ENCODE peak calls at places on chromosomes 3 and 15, in nine cellular contexts. B is NB4, E is HCT116, X is body of pancreas, T is tibial nerve, V is lower leg skin, P is breast epithelium, Y is erythroblast, J is GM12891. F is an unnamed sample.

GRCh38 chr3:5294360-5294759 is 106.9 kb downstream of the EDEM1 start:
- DNase-seq in B (no peak), E (no peak), X (no peak), T (no peak), V (no peak), P (no peak), Y (no peak), J (no peak), F (no peak)

GRCh38 chr15:63945838-63946298 is 100.4 kb downstream of the DAPK2 start:
- DNase-seq in B (no peak), E (no peak), X (no peak), T (no peak), V (peak), P (peak), Y (no peak), J (no peak), F (peak)

GRCh38 chr3:181066688-181067087 is 77.2 kb upstream of the DNAJC19 start:
- DNase-seq in B (no peak), E (no peak), X (no peak), T (no peak), V (no peak), P (no peak), Y (no peak), J (no peak), F (no peak)

GRCh38 chr15:29570121-29570930 is 251.9 kb downstream of the TJP1 start:
- DNase-seq in B (no peak), E (no peak), X (peak), T (no peak), V (no peak), P (no peak), Y (no peak), J (peak), F (no peak)

GRCh38 chr3:150721285-150722130 is 17.8 kb upstream of the ERICH6 start:
- DNase-seq in B (peak), E (peak), X (no peak), T (no peak), V (no peak), P (no peak), Y (peak), J (peak), F (no peak)

GRCh38 chr15:37764733-37765191 is 169.7 kb upstream of the TMCO5A start:
- DNase-seq in B (peak), E (peak), X (peak), T (peak), V (no peak), P (no peak), Y (peak), J (no peak), F (peak)

GRCh38 chr3:60839242-60839641 is 412.0 kb downstream of the FHIT start:
- DNase-seq in B (peak), E (no peak), X (no peak), T (no peak), V (no peak), P (no peak), Y (no peak), J (no peak), F (no peak)

GRCh38 chr3:127629462-127630403 is 748 bp downstream of the PODXL2 start:
- DNase-seq in B (peak), E (no peak), X (peak), T (no peak), V (no peak), P (no peak), Y (peak), J (no peak), F (no peak)

GRCh38 chr3:190319660-190320059 is 2.6 kb downstream of the CLDN1 start:
- DNase-seq in B (no peak), E (no peak), X (peak), T (no peak), V (no peak), P (no peak), Y (no peak), J (no peak), F (no peak)

GRCh38 chr3:94431831-94432230 is 369.0 kb downstream of the NSUN3 start:
- DNase-seq in B (no peak), E (no peak), X (no peak), T (no peak), V (no peak), P (no peak), Y (no peak), J (no peak), F (no peak)

GRCh38 chr3:147405552-147406254 is 640 bp downstream of the ZIC4 start:
- DNase-seq in B (no peak), E (no peak), X (no peak), T (no peak), V (no peak), P (no peak), Y (no peak), J (no peak), F (no peak)

GRCh38 chr15:27241942-27242341 is 271.0 kb downstream of the GABRG3 start:
- DNase-seq in B (no peak), E (no peak), X (no peak), T (no peak), V (no peak), P (no peak), Y (no peak), J (no peak), F (no peak)

GRCh38 chr3:171454026-171454425 is 6.2 kb downstream of the TNIK start:
- DNase-seq in B (no peak), E (no peak), X (peak), T (no peak), V (no peak), P (no peak), Y (no peak), J (no peak), F (peak)

GRCh38 chr3:119294402-119294888 is 262 bp downstream of the ARHGAP31 start:
- DNase-seq in B (peak), E (no peak), X (peak), T (peak), V (peak), P (no peak), Y (peak), J (peak), F (peak)

GRCh38 chr15:100902436-100903190 is 16.5 kb upstream of the LRRK1 start:
- DNase-seq in B (peak), E (no peak), X (peak), T (peak), V (peak), P (peak), Y (no peak), J (no peak), F (peak)

GRCh38 chr3:181794036-181794790 is 82.5 kb downstream of the SOX2 start:
- DNase-seq in B (no peak), E (no peak), X (no peak), T (no peak), V (no peak), P (no peak), Y (no peak), J (no peak), F (no peak)

GRCh38 chr3:97994328-97994945 is 22.2 kb upstream of the RIOX2 start:
- DNase-seq in B (no peak), E (no peak), X (no peak), T (no peak), V (no peak), P (no peak), Y (no peak), J (no peak), F (no peak)

GRCh38 chr3:57556459-57557087 is 499 bp downstream of the PDE12 start:
- DNase-seq in B (no peak), E (no peak), X (peak), T (no peak), V (no peak), P (no peak), Y (peak), J (no peak), F (peak)

GRCh38 chr3:193910886-193911738 is 224.8 kb upstream of the HES1 start:
- DNase-seq in B (peak), E (no peak), X (no peak), T (no peak), V (no peak), P (no peak), Y (peak), J (no peak), F (peak)

GRCh38 chr3:174532776-174533175 is 326.4 kb upstream of the NAALADL2 start:
- DNase-seq in B (no peak), E (no peak), X (no peak), T (no peak), V (no peak), P (no peak), Y (no peak), J (no peak), F (no peak)

GRCh38 chr15:49045691-49046112 is 544 bp downstream of the SECISBP2L start:
- DNase-seq in B (peak), E (no peak), X (no peak), T (peak), V (peak), P (no peak), Y (peak), J (peak), F (no peak)

GRCh38 chr15:58678683-58679082 is 70.8 kb downstream of the ADAM10 start:
- DNase-seq in B (peak), E (no peak), X (no peak), T (no peak), V (no peak), P (no peak), Y (no peak), J (no peak), F (no peak)

GRCh38 chr15:66878761-66879160 is 176.7 kb downstream of the SMAD6 start:
- DNase-seq in B (no peak), E (no peak), X (peak), T (no peak), V (no peak), P (no peak), Y (no peak), J (no peak), F (no peak)

GRCh38 chr3:183448369-183449128 is 20.1 kb upstream of the MCF2L2 start:
- DNase-seq in B (no peak), E (no peak), X (no peak), T (no peak), V (no peak), P (no peak), Y (no peak), J (no peak), F (no peak)

GRCh38 chr15:51884517-51885236 is 55.2 kb downstream of the TMOD3 start:
- DNase-seq in B (no peak), E (no peak), X (no peak), T (no peak), V (no peak), P (no peak), Y (no peak), J (no peak), F (no peak)

GRCh38 chr15:82986442-82986780 is 401 bp downstream of the RAMAC start:
- DNase-seq in B (peak), E (no peak), X (no peak), T (no peak), V (no peak), P (no peak), Y (no peak), J (peak), F (no peak)

GRCh38 chr15:89776274-89777072 is at the start of gene MESP2:
- DNase-seq in B (peak), E (peak), X (peak), T (peak), V (peak), P (peak), Y (peak), J (peak), F (peak)

GRCh38 chr15:77528968-77529319 is 103.8 kb downstream of the LINGO1 start:
- DNase-seq in B (no peak), E (no peak), X (no peak), T (no peak), V (no peak), P (no peak), Y (no peak), J (no peak), F (no peak)

GRCh38 chr15:96551196-96551595 is 220.7 kb downstream of the NR2F2 start:
- DNase-seq in B (no peak), E (no peak), X (no peak), T (no peak), V (no peak), P (no peak), Y (no peak), J (no peak), F (no peak)

GRCh38 chr3:178060406-178060805 is 475.8 kb upstream of the KCNMB2 start:
- DNase-seq in B (no peak), E (no peak), X (no peak), T (peak), V (peak), P (no peak), Y (no peak), J (no peak), F (no peak)

GRCh38 chr15:96285306-96285705 is 45.2 kb upstream of the NR2F2 start:
- DNase-seq in B (peak), E (no peak), X (no peak), T (peak), V (no peak), P (no peak), Y (no peak), J (no peak), F (no peak)

GRCh38 chr15:84034831-84035753 is 200.5 kb upstream of the GOLGA6L4 start:
- DNase-seq in B (peak), E (peak), X (peak), T (no peak), V (no peak), P (no peak), Y (peak), J (peak), F (no peak)

GRCh38 chr3:51378726-51379125 is 6.4 kb upstream of the MANF start:
- DNase-seq in B (no peak), E (no peak), X (no peak), T (no peak), V (no peak), P (no peak), Y (no peak), J (no peak), F (no peak)

GRCh38 chr15:65087873-65088642 is 11.5 kb downstream of the KBTBD13 start:
- DNase-seq in B (no peak), E (no peak), X (no peak), T (peak), V (no peak), P (no peak), Y (no peak), J (no peak), F (no peak)

GRCh38 chr3:197878427-197878826 is 71.6 kb upstream of the RPL35A start:
- DNase-seq in B (peak), E (no peak), X (no peak), T (no peak), V (no peak), P (no peak), Y (no peak), J (no peak), F (no peak)

GRCh38 chr15:37136666-37137065 is 36.3 kb upstream of the MEIS2 start:
- DNase-seq in B (no peak), E (no peak), X (no peak), T (no peak), V (no peak), P (no peak), Y (no peak), J (no peak), F (no peak)

GRCh38 chr15:33194704-33195261 is at the start of gene FMN1:
- DNase-seq in B (peak), E (peak), X (peak), T (peak), V (peak), P (peak), Y (peak), J (peak), F (peak)
- TF ChIP-seq POLR2A in B (no peak), E (no peak), X (peak), T (no peak), V (no peak), P (no peak), Y (peak), J (no peak), F (no peak)

GRCh38 chr15:70241561-70242320 is 144.0 kb upstream of the TLE3 start:
- DNase-seq in B (peak), E (no peak), X (no peak), T (no peak), V (no peak), P (no peak), Y (no peak), J (no peak), F (no peak)
- TF ChIP-seq POLR2A in B (no peak), E (no peak), X (no peak), T (no peak), V (no peak), P (no peak), Y (no peak), J (no peak), F (no peak)

GRCh38 chr3:13545952-13546454 is 2.9 kb upstream of the FBLN2 start:
- DNase-seq in B (no peak), E (no peak), X (no peak), T (no peak), V (no peak), P (no peak), Y (no peak), J (no peak), F (no peak)
- TF ChIP-seq POLR2A in B (no peak), E (no peak), X (no peak), T (no peak), V (no peak), P (no peak), Y (no peak), J (no peak), F (no peak)

GRCh38 chr3:70863049-70863448 is 550.6 kb upstream of the MDFIC2 start:
- DNase-seq in B (no peak), E (no peak), X (no peak), T (no peak), V (no peak), P (no peak), Y (no peak), J (no peak), F (no peak)
- TF ChIP-seq POLR2A in B (no peak), E (no peak), X (no peak), T (no peak), V (no peak), P (no peak), Y (no peak), J (no peak), F (no peak)

GRCh38 chr3:185825639-185826481 is 1.0 kb upstream of the IGF2BP2 start:
- DNase-seq in B (peak), E (no peak), X (peak), T (no peak), V (peak), P (no peak), Y (peak), J (no peak), F (peak)

GRCh38 chr3:185825379-185825638 is 467 bp upstream of the IGF2BP2 start:
- DNase-seq in B (no peak), E (no peak), X (no peak), T (no peak), V (no peak), P (no peak), Y (no peak), J (peak), F (no peak)

GRCh38 chr3:185824051-185824466 is 783 bp downstream of the IGF2BP2 start:
- DNase-seq in B (peak), E (no peak), X (peak), T (no peak), V (no peak), P (no peak), Y (no peak), J (peak), F (peak)

GRCh38 chr3:185823280-185824044 is 1.4 kb downstream of the IGF2BP2 start:
- DNase-seq in B (peak), E (no peak), X (peak), T (peak), V (peak), P (no peak), Y (peak), J (peak), F (peak)

DNA sequence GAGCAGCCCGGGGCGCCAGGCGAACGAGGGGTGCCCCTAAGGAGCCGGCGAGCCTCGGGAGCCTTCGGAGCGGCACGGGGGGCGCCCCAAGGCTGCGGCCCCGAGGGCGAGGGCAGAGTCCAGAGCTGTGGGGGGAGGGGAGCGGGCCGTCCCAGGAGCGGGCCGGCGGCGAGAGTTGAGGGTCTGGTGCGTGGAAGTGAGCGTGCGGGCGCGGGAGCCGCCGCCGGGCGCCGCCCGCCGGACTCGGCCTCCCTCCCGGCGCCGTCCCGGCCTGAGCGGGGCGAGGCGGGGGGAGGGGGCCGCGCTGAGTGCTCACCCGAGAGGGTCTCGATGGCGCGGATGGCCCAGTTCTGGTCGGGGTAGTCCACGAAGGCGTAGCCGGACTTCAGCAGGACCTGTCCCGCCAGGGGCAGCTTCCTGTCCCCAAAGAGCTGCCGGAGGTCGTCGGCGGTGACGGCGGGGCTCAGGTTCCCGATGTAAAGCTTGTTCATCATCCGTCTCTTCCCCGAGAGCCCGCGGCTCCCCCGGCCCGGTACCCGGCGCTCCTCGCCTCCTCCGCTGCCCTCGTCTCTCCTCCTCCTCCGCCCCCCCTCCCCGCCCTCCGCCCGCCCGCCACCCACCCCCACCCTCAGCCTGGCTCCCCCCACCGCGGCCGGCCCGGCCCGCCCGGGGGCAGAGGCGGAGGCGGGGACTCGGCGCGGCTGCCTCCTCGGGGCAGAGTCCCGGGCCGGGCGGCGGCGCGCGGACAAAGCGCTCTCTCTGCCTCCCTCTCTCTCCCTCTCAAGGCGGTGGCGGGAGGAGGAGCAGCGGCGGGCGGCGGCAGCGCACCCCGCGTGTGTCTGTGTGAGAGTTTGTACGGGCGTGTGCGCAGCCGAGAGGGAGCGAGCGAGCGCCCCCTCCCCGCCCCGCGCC is at the start of gene IGF2BP2:
- DNase-seq in B (peak), E (no peak), X (peak), T (peak), V (peak), P (peak), Y (peak), J (peak), F (peak)
- TF ChIP-seq POLR2A in B (peak), E (peak), X (peak), T (peak), V (no peak), P (no peak), Y (peak), J (no peak), F (peak)

DNA sequence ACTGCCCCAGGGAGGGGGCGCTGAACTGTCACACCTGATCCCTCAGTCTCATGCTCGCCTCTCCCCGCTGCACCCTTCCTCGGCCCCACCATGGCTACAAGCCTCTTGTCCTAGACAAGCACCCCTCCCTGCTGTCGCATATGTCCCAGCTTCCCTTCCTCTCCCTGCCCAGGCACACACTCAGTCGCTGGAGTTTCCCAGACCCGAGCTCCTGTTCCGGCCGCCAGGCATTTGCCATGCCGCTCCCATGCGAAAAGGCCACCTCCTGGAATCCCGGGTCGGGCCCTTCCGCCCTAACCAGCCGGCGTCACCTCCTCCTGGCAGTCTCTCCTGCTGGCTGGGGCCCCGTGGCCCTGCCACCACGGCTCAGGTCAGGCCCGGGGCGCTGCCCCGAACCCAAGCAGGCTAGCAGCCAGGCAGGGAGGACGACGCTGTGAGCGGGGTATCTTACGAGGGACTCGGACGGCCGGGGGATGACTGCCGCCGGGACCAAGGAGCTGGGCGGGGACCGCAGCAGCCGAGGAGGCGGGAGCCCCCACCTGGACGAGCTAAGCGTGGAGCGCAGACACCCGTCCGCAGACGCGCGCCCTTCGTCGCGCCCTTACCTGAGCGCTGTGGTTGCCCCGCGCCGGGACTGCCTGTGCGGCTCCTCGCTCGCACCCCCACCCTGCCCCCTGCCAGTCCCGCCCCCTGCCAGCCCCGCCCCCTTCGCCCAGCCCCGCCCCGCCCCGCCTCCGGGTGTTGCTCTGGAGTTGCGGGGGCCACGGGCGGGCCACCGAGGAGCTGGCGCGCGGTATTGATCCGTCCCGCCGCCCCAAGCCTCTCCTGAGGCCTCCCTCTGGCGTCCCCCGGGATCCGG is at the start of gene ALS2CL:
- DNase-seq in B (peak), E (no peak), X (peak), T (no peak), V (peak), P (peak), Y (peak), J (peak), F (peak)
- TF ChIP-seq POLR2A in B (no peak), E (no peak), X (peak), T (no peak), V (no peak), P (no peak), Y (no peak), J (no peak), F (no peak)

DNA sequence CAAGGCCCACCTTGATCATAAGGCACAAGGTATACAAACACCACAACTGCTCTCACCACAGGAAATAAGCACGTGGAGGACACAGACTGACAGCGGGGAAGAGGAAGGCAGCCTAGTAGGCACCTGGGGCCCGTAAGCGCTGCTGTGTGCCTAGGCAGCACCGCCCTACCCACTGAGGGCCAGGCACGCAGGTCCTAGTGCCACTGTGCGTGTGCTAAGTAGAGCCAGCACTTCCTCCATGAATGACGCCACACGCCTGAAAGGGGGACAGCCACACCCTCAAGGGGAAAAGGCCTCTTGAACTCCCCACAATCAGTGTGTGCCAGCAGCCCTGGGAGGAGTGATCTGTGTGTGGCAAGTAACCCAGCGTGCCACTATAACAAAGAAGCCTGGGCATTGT is 73.0 kb downstream of the ATP1B3 start:
- DNase-seq in B (no peak), E (no peak), X (no peak), T (no peak), V (no peak), P (no peak), Y (no peak), J (no peak), F (no peak)
- TF ChIP-seq POLR2A in B (no peak), E (no peak), X (no peak), T (no peak), V (no peak), P (no peak), Y (no peak), J (no peak), F (no peak)

F was measured in stomach.